ENCODE peak calls at places on chromosomes 2 and 18, in five cellular contexts. H is GM23248, J is GM23338, K is mammary epithelial cell, A is fibroblast of lung. P is an unnamed sample.

GRCh38 chr2:201949036-201950012 is 84.3 kb upstream of the FZD7 start:
- DNase-seq in K (no peak), H (no peak), J (peak), A (no peak), P (no peak)

GRCh38 chr2:109563294-109563693 is 50.5 kb downstream of the SEPTIN10 start:
- DNase-seq in A (no peak), K (no peak), J (no peak), H (peak), P (no peak)

GRCh38 chr2:36616947-36617346 is 19.0 kb upstream of the FEZ2 start:
- DNase-seq in J (peak), K (no peak), A (no peak), H (no peak), P (no peak)

GRCh38 chr2:176553685-176554106 is 284.5 kb downstream of the MTX2 start:
- DNase-seq in H (peak), J (peak), A (peak), K (peak), P (no peak)

GRCh38 chr2:47941936-47942335 is 35.6 kb upstream of the FBXO11 start:
- DNase-seq in H (no peak), K (no peak), A (no peak), J (no peak), P (no peak)

GRCh38 chr18:22434973-22435608 is 17.4 kb upstream of the CTAGE1 start:
- DNase-seq in J (no peak), A (peak), K (peak), H (peak), P (peak)

GRCh38 chr2:12428324-12428723 is 288.4 kb upstream of the TRIB2 start:
- DNase-seq in H (no peak), K (no peak), J (peak), A (peak), P (no peak)

GRCh38 chr2:230869691-230870543 is 5.2 kb downstream of the ITM2C start:
- DNase-seq in J (no peak), K (no peak), A (no peak), H (no peak), P (no peak)

GRCh38 chr18:10522574-10522973 is 3.3 kb upstream of the NAPG start:
- DNase-seq in K (no peak), A (no peak), J (no peak), H (no peak), P (no peak)

GRCh38 chr2:177429688-177430325 is 37.2 kb downstream of the AGPS start:
- DNase-seq in H (peak), A (peak), K (peak), J (no peak), P (peak)

GRCh38 chr2:200225943-200226342 is 80.5 kb upstream of the SPATS2L start:
- DNase-seq in H (peak), A (peak), K (no peak), J (no peak), P (no peak)

GRCh38 chr2:187324631-187325030 is 123.4 kb downstream of the CALCRL start:
- DNase-seq in H (no peak), J (no peak), A (no peak), K (no peak), P (no peak)

GRCh38 chr2:16243411-16243996 is 303.2 kb downstream of the MYCN start:
- DNase-seq in J (no peak), H (no peak), K (no peak), A (no peak), P (no peak)

GRCh38 chr18:11387880-11388279 is 221.5 kb upstream of the SLC35G4 start:
- DNase-seq in H (peak), K (peak), A (peak), J (peak), P (peak)

GRCh38 chr2:153487482-153487881 is 8.9 kb upstream of the RPRM start:
- DNase-seq in K (peak), H (peak), A (no peak), J (no peak), P (no peak)

GRCh38 chr2:14634223-14634884 is 1.8 kb downstream of the LRATD1 start:
- DNase-seq in A (peak), J (peak), K (peak), H (peak), P (peak)

GRCh38 chr2:14633451-14634211 is 1.1 kb downstream of the LRATD1 start:
- DNase-seq in H (no peak), K (no peak), A (no peak), J (peak), P (no peak)

GRCh38 chr2:14632133-14632936 is at the start of gene LRATD1:
- DNase-seq in A (peak), K (peak), J (peak), H (peak), P (peak)

GRCh38 chr2:14633031-14633430 is 514 bp downstream of the LRATD1 start:
- DNase-seq in A (no peak), K (peak), H (no peak), J (peak), P (no peak)

GRCh38 chr2:14634885-14635871 is 2.7 kb downstream of the LRATD1 start:
- DNase-seq in J (peak), A (peak), H (peak), K (peak), P (peak)
- TF ChIP-seq EZH2 in J (peak), A (no peak), H (no peak), K (no peak), P (no peak)

GRCh38 chr18:62526098-62527025 is 3.5 kb downstream of the ZCCHC2 start:
- DNase-seq in H (peak), K (peak), A (peak), J (peak), P (peak)

GRCh38 chr18:62525611-62526010 is 2.8 kb downstream of the ZCCHC2 start:
- DNase-seq in J (no peak), A (no peak), K (no peak), H (no peak), P (no peak)

GRCh38 chr18:62523631-62524442 is 1.0 kb downstream of the ZCCHC2 start:
- DNase-seq in A (peak), K (peak), H (peak), J (peak), P (peak)

GRCh38 chr18:62523255-62523588 is 397 bp downstream of the ZCCHC2 start:
- DNase-seq in H (no peak), K (no peak), A (no peak), J (peak), P (no peak)

DNA sequence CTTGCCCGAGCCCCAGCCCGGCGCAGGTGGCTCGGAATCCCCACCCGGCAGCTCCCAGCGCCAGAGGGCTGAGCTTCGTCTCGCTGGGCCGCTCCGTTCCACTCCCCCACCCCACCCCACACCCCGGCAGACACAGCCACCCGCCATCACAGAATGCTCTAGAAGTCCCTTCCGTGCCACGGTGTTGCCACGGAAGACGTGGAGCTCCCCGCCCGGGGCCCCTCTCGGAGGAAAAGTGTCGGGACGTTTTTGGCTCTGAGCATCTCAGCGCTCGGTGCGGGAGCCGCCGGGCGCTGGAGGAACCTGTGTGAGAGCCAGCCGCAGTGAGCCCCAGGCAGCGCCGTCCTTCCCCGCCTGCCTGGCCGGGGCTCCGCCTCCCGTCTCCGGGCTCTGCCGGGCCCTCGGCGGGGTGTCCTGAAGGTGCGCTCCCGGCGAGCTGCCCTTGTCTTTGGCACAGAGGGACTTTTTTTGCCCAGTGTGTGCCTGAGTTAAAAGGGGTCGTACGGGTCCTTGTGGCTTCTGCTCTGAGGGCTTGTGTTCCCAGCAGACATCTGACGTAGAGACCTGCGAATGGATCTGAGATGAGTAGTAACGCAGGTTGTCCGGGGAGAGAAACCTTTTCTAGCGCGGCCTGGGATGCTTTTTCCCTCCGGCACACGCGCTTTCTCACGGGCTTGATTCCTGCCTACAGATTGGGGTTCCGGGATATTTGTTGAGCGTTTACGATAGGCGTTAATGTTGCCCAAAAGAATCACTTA is 1.8 kb downstream of the ZCCHC2 start:
- DNase-seq in A (peak), K (peak), H (peak), J (peak), P (peak)
- TF ChIP-seq EZH2 in A (no peak), K (no peak), H (no peak), J (no peak), P (no peak)

DNA sequence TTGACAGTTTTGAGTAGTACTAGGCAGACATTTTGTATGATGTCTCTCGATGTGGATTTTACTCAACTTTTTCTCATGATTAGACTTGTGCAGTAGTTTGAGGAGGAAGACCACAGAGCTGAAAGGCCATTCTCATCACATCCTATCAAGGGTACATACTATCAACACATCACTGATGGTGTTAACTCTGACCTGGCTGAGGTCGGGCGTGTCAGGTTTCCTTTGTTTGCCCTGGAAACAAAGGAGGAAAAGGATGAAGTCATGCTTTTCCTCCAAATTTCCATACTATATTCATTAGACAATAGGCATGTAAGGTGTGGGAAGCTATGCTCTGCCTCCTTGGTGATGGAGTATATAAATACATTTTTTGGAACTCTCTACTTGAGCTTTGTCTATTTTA is 211.1 kb downstream of the DSEL start:
- DNase-seq in A (no peak), H (no peak), K (no peak), J (no peak), P (no peak)
- TF ChIP-seq EZH2 in A (no peak), H (no peak), K (no peak), J (no peak), P (no peak)

GRCh38 chr2:189581354-189582139 is 961 bp upstream of the SLC40A1 start:
- DNase-seq in H (no peak), K (no peak), A (no peak), J (peak), P (no peak)
- TF ChIP-seq EZH2 in H (peak), K (peak), A (no peak), J (peak), P (no peak)

GRCh38 chr2:234747833-234748559 is 203.8 kb upstream of the SH3BP4 start:
- DNase-seq in J (no peak), H (peak), A (peak), K (no peak), P (no peak)
- TF ChIP-seq EZH2 in J (no peak), H (no peak), A (no peak), K (no peak), P (no peak)

P was measured in astrocyte.